ENCODE peak calls at places on chromosomes 4 and X, in seven cellular contexts. One of them, this sample, is unnamed.

GRCh38 chrX:123713841-123714240 is 19.0 kb downstream of the THOC2 start:
- DNase-seq in GM04503: no peak
- DNase-seq in iris pigment epithelial cell: no peak
- DNase-seq in MCF 10A: no peak
- DNase-seq in effector CD4-positive, alpha-beta T cell: no peak
- DNase-seq in T-helper 9 cell: no peak
- DNase-seq in Peyer's patch: no peak
- DNase-seq in this sample: no peak

GRCh38 chrX:16112428-16112827 is 10.9 kb upstream of the GRPR start:
- DNase-seq in GM04503: no peak
- DNase-seq in effector CD4-positive, alpha-beta T cell: no peak
- DNase-seq in T-helper 9 cell: no peak
- DNase-seq in iris pigment epithelial cell: no peak
- DNase-seq in MCF 10A: no peak
- DNase-seq in Peyer's patch: no peak
- DNase-seq in this sample: no peak

GRCh38 chr4:41478518-41478917 is 59.4 kb upstream of the LIMCH1 start:
- DNase-seq in iris pigment epithelial cell: no peak
- DNase-seq in Peyer's patch: no peak
- DNase-seq in MCF 10A: no peak
- DNase-seq in T-helper 9 cell: no peak
- DNase-seq in GM04503: no peak
- DNase-seq in effector CD4-positive, alpha-beta T cell: no peak
- DNase-seq in this sample: no peak

GRCh38 chr4:152072001-152072485 is 311.2 kb upstream of the GATB start:
- DNase-seq in GM04503: no peak
- DNase-seq in MCF 10A: no peak
- DNase-seq in effector CD4-positive, alpha-beta T cell: no peak
- DNase-seq in iris pigment epithelial cell: no peak
- DNase-seq in T-helper 9 cell: no peak
- DNase-seq in Peyer's patch: no peak
- DNase-seq in this sample: peak

GRCh38 chrX:109140463-109140862 is 341.4 kb downstream of the GUCY2F start:
- DNase-seq in GM04503: no peak
- DNase-seq in Peyer's patch: no peak
- DNase-seq in effector CD4-positive, alpha-beta T cell: no peak
- DNase-seq in MCF 10A: no peak
- DNase-seq in iris pigment epithelial cell: no peak
- DNase-seq in T-helper 9 cell: no peak
- DNase-seq in this sample: no peak

GRCh38 chrX:10615931-10616780 is 4.2 kb downstream of the MID1 start:
- DNase-seq in iris pigment epithelial cell: peak
- DNase-seq in effector CD4-positive, alpha-beta T cell: no peak
- DNase-seq in GM04503: no peak
- DNase-seq in T-helper 9 cell: no peak
- DNase-seq in MCF 10A: peak
- DNase-seq in Peyer's patch: no peak
- DNase-seq in this sample: peak

GRCh38 chrX:85114171-85114570 is 110.5 kb downstream of the APOOL start:
- DNase-seq in effector CD4-positive, alpha-beta T cell: no peak
- DNase-seq in MCF 10A: no peak
- DNase-seq in T-helper 9 cell: no peak
- DNase-seq in Peyer's patch: no peak
- DNase-seq in iris pigment epithelial cell: no peak
- DNase-seq in GM04503: no peak
- DNase-seq in this sample: no peak

GRCh38 chr4:99885063-99885664 is 9.1 kb downstream of the LAMTOR3 start:
- DNase-seq in effector CD4-positive, alpha-beta T cell: peak
- DNase-seq in T-helper 9 cell: no peak
- DNase-seq in iris pigment epithelial cell: peak
- DNase-seq in GM04503: no peak
- DNase-seq in MCF 10A: peak
- DNase-seq in Peyer's patch: no peak
- DNase-seq in this sample: no peak

GRCh38 chr4:56979674-56980073 is 978 bp downstream of the POLR2B start:
- DNase-seq in effector CD4-positive, alpha-beta T cell: peak
- DNase-seq in T-helper 9 cell: peak
- DNase-seq in Peyer's patch: no peak
- DNase-seq in GM04503: no peak
- DNase-seq in MCF 10A: peak
- DNase-seq in iris pigment epithelial cell: peak
- DNase-seq in this sample: peak

GRCh38 chr4:26032142-26032541 is 118.1 kb downstream of the SMIM20 start:
- DNase-seq in T-helper 9 cell: no peak
- DNase-seq in Peyer's patch: no peak
- DNase-seq in GM04503: no peak
- DNase-seq in effector CD4-positive, alpha-beta T cell: no peak
- DNase-seq in iris pigment epithelial cell: peak
- DNase-seq in MCF 10A: peak
- DNase-seq in this sample: no peak

GRCh38 chr4:186979966-186980745 is 256.5 kb upstream of the FAT1 start:
- DNase-seq in GM04503: no peak
- DNase-seq in MCF 10A: no peak
- DNase-seq in effector CD4-positive, alpha-beta T cell: no peak
- DNase-seq in Peyer's patch: no peak
- DNase-seq in iris pigment epithelial cell: peak
- DNase-seq in T-helper 9 cell: no peak
- DNase-seq in this sample: no peak

GRCh38 chr4:173040200-173040599 is 128.4 kb upstream of the GALNT7 start:
- DNase-seq in iris pigment epithelial cell: peak
- DNase-seq in effector CD4-positive, alpha-beta T cell: no peak
- DNase-seq in GM04503: no peak
- DNase-seq in MCF 10A: no peak
- DNase-seq in T-helper 9 cell: no peak
- DNase-seq in Peyer's patch: no peak
- DNase-seq in this sample: no peak

GRCh38 chr4:121863787-121864186 is 6.5 kb downstream of the BBS7 start:
- DNase-seq in T-helper 9 cell: no peak
- DNase-seq in iris pigment epithelial cell: no peak
- DNase-seq in effector CD4-positive, alpha-beta T cell: no peak
- DNase-seq in Peyer's patch: no peak
- DNase-seq in GM04503: no peak
- DNase-seq in MCF 10A: no peak
- DNase-seq in this sample: no peak

GRCh38 chr4:185566972-185567749 is 31.9 kb upstream of the PDLIM3 start:
- DNase-seq in iris pigment epithelial cell: peak
- DNase-seq in MCF 10A: no peak
- DNase-seq in T-helper 9 cell: no peak
- DNase-seq in effector CD4-positive, alpha-beta T cell: no peak
- DNase-seq in GM04503: peak
- DNase-seq in Peyer's patch: no peak
- DNase-seq in this sample: peak

GRCh38 chrX:54427837-54428424 is 12.3 kb upstream of the TSR2 start:
- DNase-seq in iris pigment epithelial cell: no peak
- DNase-seq in GM04503: no peak
- DNase-seq in Peyer's patch: no peak
- DNase-seq in MCF 10A: no peak
- DNase-seq in T-helper 9 cell: no peak
- DNase-seq in effector CD4-positive, alpha-beta T cell: no peak
- DNase-seq in this sample: no peak

GRCh38 chr4:185874516-185875230 is 62.7 kb upstream of the SORBS2 start:
- DNase-seq in GM04503: no peak
- DNase-seq in Peyer's patch: no peak
- DNase-seq in T-helper 9 cell: no peak
- DNase-seq in effector CD4-positive, alpha-beta T cell: no peak
- DNase-seq in iris pigment epithelial cell: peak
- DNase-seq in MCF 10A: peak
- DNase-seq in this sample: no peak

GRCh38 chr4:54063737-54064316 is 578 bp downstream of the CHIC2 start:
- DNase-seq in T-helper 9 cell: peak
- DNase-seq in MCF 10A: peak
- DNase-seq in iris pigment epithelial cell: no peak
- DNase-seq in effector CD4-positive, alpha-beta T cell: peak
- DNase-seq in Peyer's patch: peak
- DNase-seq in GM04503: no peak
- DNase-seq in this sample: peak

GRCh38 chr4:972651-973424 is 531 bp downstream of the DGKQ start:
- DNase-seq in MCF 10A: peak
- DNase-seq in Peyer's patch: peak
- DNase-seq in T-helper 9 cell: peak
- DNase-seq in effector CD4-positive, alpha-beta T cell: peak
- DNase-seq in GM04503: no peak
- DNase-seq in iris pigment epithelial cell: peak
- DNase-seq in this sample: peak

GRCh38 chrX:79515529-79515928 is 148.4 kb upstream of the ITM2A start:
- DNase-seq in MCF 10A: no peak
- DNase-seq in T-helper 9 cell: no peak
- DNase-seq in effector CD4-positive, alpha-beta T cell: no peak
- DNase-seq in Peyer's patch: no peak
- DNase-seq in iris pigment epithelial cell: no peak
- DNase-seq in GM04503: no peak
- DNase-seq in this sample: no peak

GRCh38 chrX:11381464-11381863 is 88.3 kb downstream of the AMELX start:
- DNase-seq in effector CD4-positive, alpha-beta T cell: no peak
- DNase-seq in iris pigment epithelial cell: peak
- DNase-seq in Peyer's patch: peak
- DNase-seq in GM04503: no peak
- DNase-seq in MCF 10A: peak
- DNase-seq in T-helper 9 cell: no peak
- DNase-seq in this sample: peak

GRCh38 chr4:152705918-152706317 is 26.1 kb upstream of the TMEM154 start:
- DNase-seq in GM04503: no peak
- DNase-seq in Peyer's patch: no peak
- DNase-seq in effector CD4-positive, alpha-beta T cell: no peak
- DNase-seq in iris pigment epithelial cell: no peak
- DNase-seq in T-helper 9 cell: no peak
- DNase-seq in MCF 10A: no peak
- DNase-seq in this sample: no peak

GRCh38 chrX:68978211-68978780 is 149.5 kb downstream of the EFNB1 start:
- DNase-seq in iris pigment epithelial cell: peak
- DNase-seq in T-helper 9 cell: no peak
- DNase-seq in effector CD4-positive, alpha-beta T cell: no peak
- DNase-seq in GM04503: no peak
- DNase-seq in MCF 10A: no peak
- DNase-seq in Peyer's patch: no peak
- DNase-seq in this sample: no peak

GRCh38 chr4:5409237-5409636 is 299.1 kb downstream of the EVC2 start:
- DNase-seq in T-helper 9 cell: no peak
- DNase-seq in Peyer's patch: no peak
- DNase-seq in MCF 10A: no peak
- DNase-seq in effector CD4-positive, alpha-beta T cell: no peak
- DNase-seq in GM04503: no peak
- DNase-seq in iris pigment epithelial cell: no peak
- DNase-seq in this sample: no peak

GRCh38 chrX:23926015-23926414 is 18.2 kb downstream of the CXorf58 start:
- DNase-seq in GM04503: no peak
- DNase-seq in T-helper 9 cell: no peak
- DNase-seq in Peyer's patch: no peak
- DNase-seq in iris pigment epithelial cell: no peak
- DNase-seq in effector CD4-positive, alpha-beta T cell: no peak
- DNase-seq in MCF 10A: no peak
- DNase-seq in this sample: no peak

GRCh38 chrX:43644124-43644701 is 11.9 kb upstream of the MAOA start:
- DNase-seq in MCF 10A: peak
- DNase-seq in effector CD4-positive, alpha-beta T cell: no peak
- DNase-seq in GM04503: peak
- DNase-seq in iris pigment epithelial cell: peak
- DNase-seq in Peyer's patch: no peak
- DNase-seq in T-helper 9 cell: no peak
- DNase-seq in this sample: no peak

GRCh38 chr4:122005064-122005755 is 53.4 kb upstream of the TRPC3 start:
- DNase-seq in GM04503: peak
- DNase-seq in effector CD4-positive, alpha-beta T cell: no peak
- DNase-seq in MCF 10A: no peak
- DNase-seq in iris pigment epithelial cell: peak
- DNase-seq in T-helper 9 cell: no peak
- DNase-seq in Peyer's patch: no peak
- DNase-seq in this sample: no peak

GRCh38 chr4:76301068-76301774 is 5.3 kb upstream of the STBD1 start:
- DNase-seq in GM04503: peak
- DNase-seq in Peyer's patch: no peak
- DNase-seq in MCF 10A: peak
- DNase-seq in iris pigment epithelial cell: peak
- DNase-seq in effector CD4-positive, alpha-beta T cell: no peak
- DNase-seq in T-helper 9 cell: no peak
- DNase-seq in this sample: no peak

GRCh38 chr4:126807132-126807531 is 825.6 kb upstream of the INTU start:
- DNase-seq in MCF 10A: peak
- DNase-seq in iris pigment epithelial cell: no peak
- DNase-seq in GM04503: no peak
- DNase-seq in effector CD4-positive, alpha-beta T cell: no peak
- DNase-seq in T-helper 9 cell: no peak
- DNase-seq in Peyer's patch: no peak
- DNase-seq in this sample: no peak

GRCh38 chrX:49308604-49309269 is 5.3 kb downstream of the GAGE10 start:
- DNase-seq in MCF 10A: no peak
- DNase-seq in Peyer's patch: peak
- DNase-seq in GM04503: peak
- DNase-seq in T-helper 9 cell: no peak
- DNase-seq in effector CD4-positive, alpha-beta T cell: no peak
- DNase-seq in iris pigment epithelial cell: peak
- DNase-seq in this sample: peak

GRCh38 chr4:150534818-150535217 is 47.1 kb upstream of the MAB21L2 start:
- DNase-seq in Peyer's patch: no peak
- DNase-seq in GM04503: no peak
- DNase-seq in iris pigment epithelial cell: no peak
- DNase-seq in MCF 10A: no peak
- DNase-seq in effector CD4-positive, alpha-beta T cell: no peak
- DNase-seq in T-helper 9 cell: no peak
- DNase-seq in this sample: no peak

GRCh38 chr4:128502818-128503527 is 215.4 kb upstream of the PGRMC2 start:
- DNase-seq in T-helper 9 cell: no peak
- DNase-seq in MCF 10A: no peak
- DNase-seq in effector CD4-positive, alpha-beta T cell: no peak
- DNase-seq in GM04503: no peak
- DNase-seq in Peyer's patch: no peak
- DNase-seq in iris pigment epithelial cell: no peak
- DNase-seq in this sample: no peak

GRCh38 chr4:88575222-88575621 is 17.1 kb upstream of the HERC3 start:
- DNase-seq in GM04503: no peak
- DNase-seq in T-helper 9 cell: no peak
- DNase-seq in effector CD4-positive, alpha-beta T cell: no peak
- DNase-seq in Peyer's patch: no peak
- DNase-seq in iris pigment epithelial cell: no peak
- DNase-seq in MCF 10A: no peak
- DNase-seq in this sample: no peak

GRCh38 chrX:130895299-130895698 is 7.7 kb downstream of the ENOX2 start:
- DNase-seq in iris pigment epithelial cell: peak
- DNase-seq in Peyer's patch: no peak
- DNase-seq in GM04503: no peak
- DNase-seq in T-helper 9 cell: no peak
- DNase-seq in MCF 10A: no peak
- DNase-seq in effector CD4-positive, alpha-beta T cell: no peak
- DNase-seq in this sample: no peak

GRCh38 chr4:94588900-94589693 is 137.4 kb downstream of the PDLIM5 start:
- DNase-seq in Peyer's patch: no peak
- DNase-seq in T-helper 9 cell: no peak
- DNase-seq in GM04503: peak
- DNase-seq in MCF 10A: no peak
- DNase-seq in iris pigment epithelial cell: no peak
- DNase-seq in effector CD4-positive, alpha-beta T cell: no peak
- DNase-seq in this sample: no peak

GRCh38 chr4:11889099-11889498 is 460.4 kb upstream of the HS3ST1 start:
- DNase-seq in MCF 10A: no peak
- DNase-seq in GM04503: no peak
- DNase-seq in Peyer's patch: no peak
- DNase-seq in iris pigment epithelial cell: no peak
- DNase-seq in T-helper 9 cell: no peak
- DNase-seq in effector CD4-positive, alpha-beta T cell: no peak
- DNase-seq in this sample: no peak

GRCh38 chrX:53831662-53832635 is 145.4 kb upstream of the HUWE1 start:
- DNase-seq in effector CD4-positive, alpha-beta T cell: peak
- DNase-seq in iris pigment epithelial cell: peak
- DNase-seq in Peyer's patch: peak
- DNase-seq in GM04503: no peak
- DNase-seq in T-helper 9 cell: peak
- DNase-seq in MCF 10A: peak
- DNase-seq in this sample: no peak

GRCh38 chrX:371907-372306 is 14.8 kb downstream of the PPP2R3B start:
- DNase-seq in iris pigment epithelial cell: no peak
- DNase-seq in T-helper 9 cell: no peak
- DNase-seq in GM04503: no peak
- DNase-seq in MCF 10A: no peak
- DNase-seq in Peyer's patch: no peak
- DNase-seq in effector CD4-positive, alpha-beta T cell: no peak
- DNase-seq in this sample: no peak

GRCh38 chr4:26206339-26206738 is 114.5 kb upstream of the RBPJ start:
- DNase-seq in MCF 10A: peak
- DNase-seq in iris pigment epithelial cell: peak
- DNase-seq in effector CD4-positive, alpha-beta T cell: no peak
- DNase-seq in T-helper 9 cell: no peak
- DNase-seq in Peyer's patch: no peak
- DNase-seq in GM04503: peak
- DNase-seq in this sample: no peak